ENCODE peak calls at places on chromosome 18, in four cellular contexts. D is Caki2, K is MCF 10A, U is RWPE1. J is an unnamed sample.
A peak's percentile ranks its signal among the peaks of the same experiment; 100 is the strongest.

GRCh38 chr18:5943514-5943913 is 48.2 kb upstream of the TMEM200C start:
- DNase-seq in D (no peak), K (no peak), U (no peak), J (no peak)

GRCh38 chr18:34342960-34343359 is 118.2 kb upstream of the NOL4 start:
- DNase-seq in D (no peak), K (peak; percentile 55), U (peak; percentile 9), J (no peak)

GRCh38 chr18:5909130-5909529 is 13.8 kb upstream of the TMEM200C start:
- DNase-seq in D (no peak), K (no peak), U (no peak), J (no peak)

GRCh38 chr18:79251021-79251420 is 144.7 kb upstream of the NFATC1 start:
- DNase-seq in D (no peak), K (no peak), U (no peak), J (no peak)

GRCh38 chr18:35267161-35267651 is 22.8 kb downstream of the ZSCAN30 start:
- DNase-seq in D (no peak), K (no peak), U (no peak), J (no peak)

GRCh38 chr18:26438980-26439379 is 109.4 kb downstream of the KCTD1 start:
- DNase-seq in D (no peak), K (no peak), U (no peak), J (no peak)

GRCh38 chr18:10973579-10974260 is 175.6 kb downstream of the PIEZO2 start:
- DNase-seq in D (peak; percentile 45), K (peak; percentile 54), U (peak; percentile 15), J (no peak)

GRCh38 chr18:32442575-32442974 is 28.1 kb downstream of the GAREM1 start:
- DNase-seq in D (no peak), K (no peak), U (no peak), J (no peak)

GRCh38 chr18:68467966-68468365 is 246.9 kb downstream of the TMX3 start:
- DNase-seq in D (no peak), K (no peak), U (no peak), J (no peak)

GRCh38 chr18:3411854-3412268 is 38.1 kb upstream of the TGIF1 start:
- DNase-seq in D (no peak), K (no peak), U (no peak), J (peak; percentile 67)

GRCh38 chr18:26215247-26215970 is 10.8 kb upstream of the TAF4B start:
- DNase-seq in D (no peak), K (no peak), U (no peak), J (no peak)

GRCh38 chr18:36697905-36698304 is 130.9 kb downstream of the TPGS2 start:
- DNase-seq in D (peak; percentile 23), K (peak; percentile 93), U (peak; percentile 52), J (peak; percentile 28)

GRCh38 chr18:28523758-28524475 is 347.0 kb upstream of the CDH2 start:
- DNase-seq in D (no peak), K (no peak), U (no peak), J (no peak)

GRCh38 chr18:52722904-52723303 is 382.9 kb downstream of the DCC start:
- DNase-seq in D (no peak), K (no peak), U (no peak), J (no peak)

GRCh38 chr18:31661965-31662364 is 22.4 kb downstream of the B4GALT6 start:
- DNase-seq in D (no peak), K (peak; percentile 24), U (no peak), J (no peak)

GRCh38 chr18:12079504-12080237 is 14.0 kb upstream of the ANKRD62 start:
- DNase-seq in D (no peak), K (peak; percentile 24), U (no peak), J (no peak)

GRCh38 chr18:79439201-79440023 is 43.7 kb downstream of the NFATC1 start:
- DNase-seq in D (no peak), K (no peak), U (no peak), J (no peak)

GRCh38 chr18:48418000-48418399 is 8.8 kb upstream of the ZBTB7C start:
- DNase-seq in D (no peak), K (no peak), U (no peak), J (no peak)

GRCh38 chr18:68833756-68834155 is 35.9 kb downstream of the CCDC102B start:
- DNase-seq in D (no peak), K (no peak), U (no peak), J (no peak)